ENCODE peak calls at places on chromosome 10, in four cellular contexts. One of them, this sample, is unnamed.

GRCh38 chr10:62817120-62817762 is 1.1 kb upstream of the EGR2 start:
- DNase-seq in GM12878: no peak
- DNase-seq in H1: no peak
- DNase-seq in K562: peak
- DNase-seq in this sample: no peak

GRCh38 chr10:102480396-102480795 is 22.1 kb downstream of the ACTR1A start:
- DNase-seq in GM12878: no peak
- DNase-seq in H1: no peak
- DNase-seq in K562: no peak
- DNase-seq in this sample: no peak

GRCh38 chr10:100009283-100009792 is 409 bp downstream of the DNMBP start:
- DNase-seq in GM12878: no peak
- DNase-seq in H1: no peak
- DNase-seq in K562: peak
- DNase-seq in this sample: no peak

GRCh38 chr10:110081914-110082313 is 74.1 kb downstream of the ADD3 start:
- DNase-seq in GM12878: no peak
- DNase-seq in H1: no peak
- DNase-seq in K562: peak
- DNase-seq in this sample: no peak

GRCh38 chr10:15725603-15726002 is 5.9 kb upstream of the ITGA8 start:
- DNase-seq in GM12878: no peak
- DNase-seq in H1: no peak
- DNase-seq in K562: peak
- DNase-seq in this sample: no peak

GRCh38 chr10:132643709-132644543 is 106.3 kb downstream of the INPP5A start:
- DNase-seq in GM12878: no peak
- DNase-seq in H1: no peak
- DNase-seq in K562: no peak
- DNase-seq in this sample: peak

GRCh38 chr10:63105811-63106755 is 27.0 kb upstream of the NRBF2 start:
- DNase-seq in GM12878: no peak
- DNase-seq in H1: peak
- DNase-seq in K562: peak
- DNase-seq in this sample: no peak

GRCh38 chr10:116255931-116256748 is 16.9 kb downstream of the GFRA1 start:
- DNase-seq in GM12878: no peak
- DNase-seq in H1: no peak
- DNase-seq in K562: no peak
- DNase-seq in this sample: no peak

GRCh38 chr10:104259999-104260774 is 5.5 kb downstream of the GSTO1 start:
- DNase-seq in GM12878: no peak
- DNase-seq in H1: no peak
- DNase-seq in K562: peak
- DNase-seq in this sample: no peak

GRCh38 chr10:110326351-110327032 is 21.8 kb upstream of the SMNDC1 start:
- DNase-seq in GM12878: peak
- DNase-seq in H1: no peak
- DNase-seq in K562: no peak
- DNase-seq in this sample: no peak

GRCh38 chr10:71437537-71438058 is 40.9 kb downstream of the CDH23 start:
- DNase-seq in GM12878: no peak
- DNase-seq in H1: no peak
- DNase-seq in K562: no peak
- DNase-seq in this sample: no peak

GRCh38 chr10:130969700-130970099 is 341.8 kb downstream of the TCERG1L start:
- DNase-seq in GM12878: no peak
- DNase-seq in H1: no peak
- DNase-seq in K562: no peak
- DNase-seq in this sample: no peak

GRCh38 chr10:7397636-7398035 is 13.2 kb downstream of the SFMBT2 start:
- DNase-seq in GM12878: no peak
- DNase-seq in H1: no peak
- DNase-seq in K562: no peak
- DNase-seq in this sample: no peak

GRCh38 chr10:122057841-122058240 is 68.9 kb downstream of the TACC2 start:
- DNase-seq in GM12878: no peak
- DNase-seq in H1: no peak
- DNase-seq in K562: no peak
- DNase-seq in this sample: no peak

GRCh38 chr10:63627881-63628296 is 106.7 kb downstream of the REEP3 start:
- DNase-seq in GM12878: no peak
- DNase-seq in H1: no peak
- DNase-seq in K562: no peak
- DNase-seq in this sample: no peak

GRCh38 chr10:82160291-82160690 is 285.3 kb downstream of the NRG3 start:
- DNase-seq in GM12878: no peak
- DNase-seq in H1: no peak
- DNase-seq in K562: no peak
- DNase-seq in this sample: no peak

GRCh38 chr10:47303105-47303504 is 3.1 kb downstream of the GDF10 start:
- DNase-seq in GM12878: no peak
- DNase-seq in H1: no peak
- DNase-seq in K562: no peak
- DNase-seq in this sample: no peak

GRCh38 chr10:8731415-8732110 is 677.1 kb downstream of the GATA3 start:
- DNase-seq in GM12878: no peak
- DNase-seq in H1: no peak
- DNase-seq in K562: no peak
- DNase-seq in this sample: no peak

GRCh38 chr10:133357293-133358151 is at the start of gene FUOM:
- DNase-seq in GM12878: no peak
- DNase-seq in H1: peak
- DNase-seq in K562: peak
- DNase-seq in this sample: peak

GRCh38 chr10:93062499-93063216 is 2.1 kb downstream of the CYP26C1 start:
- DNase-seq in GM12878: no peak
- DNase-seq in H1: no peak
- DNase-seq in K562: no peak
- DNase-seq in this sample: peak

GRCh38 chr10:74096777-74097176 is 53.9 kb downstream of the AP3M1 start:
- DNase-seq in GM12878: peak
- DNase-seq in H1: no peak
- DNase-seq in K562: no peak
- DNase-seq in this sample: no peak

GRCh38 chr10:132851451-132851850 is 65.5 kb upstream of the NKX6-2 start:
- DNase-seq in GM12878: no peak
- DNase-seq in H1: no peak
- DNase-seq in K562: no peak
- DNase-seq in this sample: no peak

GRCh38 chr10:35005868-35006267 is 84.3 kb downstream of the CUL2 start:
- DNase-seq in GM12878: no peak
- DNase-seq in H1: no peak
- DNase-seq in K562: peak
- DNase-seq in this sample: no peak

GRCh38 chr10:63722537-63722936 is 201.3 kb downstream of the REEP3 start:
- DNase-seq in GM12878: no peak
- DNase-seq in H1: no peak
- DNase-seq in K562: no peak
- DNase-seq in this sample: no peak

GRCh38 chr10:125093199-125093841 is 67.0 kb downstream of the CTBP2 start:
- DNase-seq in GM12878: no peak
- DNase-seq in H1: no peak
- DNase-seq in K562: no peak
- DNase-seq in this sample: no peak

GRCh38 chr10:103546401-103546800 is 52.9 kb downstream of the NEURL1 start:
- DNase-seq in GM12878: no peak
- DNase-seq in H1: no peak
- DNase-seq in K562: no peak
- DNase-seq in this sample: no peak

DNA sequence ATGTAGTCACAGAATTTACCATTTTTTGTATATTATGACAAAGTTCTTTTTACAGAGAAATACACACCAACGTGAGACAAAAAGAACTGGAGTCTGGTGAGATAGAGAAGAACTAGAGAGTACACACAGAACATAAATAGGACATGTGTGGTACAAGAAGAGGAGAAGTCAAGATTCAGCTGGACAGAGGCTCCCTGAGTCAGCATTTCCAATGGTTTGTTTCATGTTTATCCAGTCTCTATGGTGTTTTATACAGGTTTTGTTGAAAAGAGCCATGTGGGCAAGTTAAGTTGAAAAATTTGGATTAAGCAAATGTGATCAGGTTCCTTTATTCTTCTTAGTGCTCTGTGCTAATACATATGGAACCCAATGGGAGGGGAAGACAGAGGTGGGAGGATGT is 105.5 kb upstream of the AKR1E2 start:
- DNase-seq in GM12878: no peak
- DNase-seq in H1: no peak
- DNase-seq in K562: no peak
- DNase-seq in this sample: no peak
- TF ChIP-seq MAX in GM12878: no peak
- TF ChIP-seq MAX in H1: no peak
- TF ChIP-seq MAX in K562: no peak
- TF ChIP-seq MAX in this sample: no peak

DNA sequence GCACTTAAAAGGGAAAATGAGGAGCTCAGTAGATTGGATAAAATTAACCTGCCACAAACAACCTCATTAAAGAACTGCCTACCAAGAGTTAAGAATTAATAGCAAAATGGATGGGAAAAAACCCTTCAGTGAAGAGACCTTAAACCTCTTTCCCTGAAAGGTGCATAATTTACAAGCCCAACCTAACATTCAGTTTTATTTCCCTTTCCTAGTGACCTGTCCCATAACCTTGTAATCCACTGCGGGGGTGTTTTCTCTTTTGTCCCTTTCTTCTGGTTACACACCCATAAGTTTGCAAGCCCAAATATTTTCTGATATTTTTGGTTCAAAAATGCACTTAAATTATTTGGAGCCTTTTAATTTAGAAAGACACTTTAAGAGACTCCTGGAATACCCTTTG is 21.9 kb downstream of the SKIDA1 start:
- DNase-seq in GM12878: no peak
- DNase-seq in H1: no peak
- DNase-seq in K562: no peak
- DNase-seq in this sample: no peak
- TF ChIP-seq ATF2 in GM12878: no peak
- TF ChIP-seq ATF2 in H1: no peak
- TF ChIP-seq ATF2 in K562: no peak
- TF ChIP-seq ATF2 in this sample: no peak

GRCh38 chr10:10803273-10803672 is 214.4 kb upstream of the CELF2 start:
- DNase-seq in GM12878: no peak
- DNase-seq in H1: no peak
- DNase-seq in K562: no peak
- DNase-seq in this sample: no peak
- TF ChIP-seq MAX in GM12878: no peak
- TF ChIP-seq MAX in H1: no peak
- TF ChIP-seq MAX in K562: no peak
- TF ChIP-seq MAX in this sample: no peak

DNA sequence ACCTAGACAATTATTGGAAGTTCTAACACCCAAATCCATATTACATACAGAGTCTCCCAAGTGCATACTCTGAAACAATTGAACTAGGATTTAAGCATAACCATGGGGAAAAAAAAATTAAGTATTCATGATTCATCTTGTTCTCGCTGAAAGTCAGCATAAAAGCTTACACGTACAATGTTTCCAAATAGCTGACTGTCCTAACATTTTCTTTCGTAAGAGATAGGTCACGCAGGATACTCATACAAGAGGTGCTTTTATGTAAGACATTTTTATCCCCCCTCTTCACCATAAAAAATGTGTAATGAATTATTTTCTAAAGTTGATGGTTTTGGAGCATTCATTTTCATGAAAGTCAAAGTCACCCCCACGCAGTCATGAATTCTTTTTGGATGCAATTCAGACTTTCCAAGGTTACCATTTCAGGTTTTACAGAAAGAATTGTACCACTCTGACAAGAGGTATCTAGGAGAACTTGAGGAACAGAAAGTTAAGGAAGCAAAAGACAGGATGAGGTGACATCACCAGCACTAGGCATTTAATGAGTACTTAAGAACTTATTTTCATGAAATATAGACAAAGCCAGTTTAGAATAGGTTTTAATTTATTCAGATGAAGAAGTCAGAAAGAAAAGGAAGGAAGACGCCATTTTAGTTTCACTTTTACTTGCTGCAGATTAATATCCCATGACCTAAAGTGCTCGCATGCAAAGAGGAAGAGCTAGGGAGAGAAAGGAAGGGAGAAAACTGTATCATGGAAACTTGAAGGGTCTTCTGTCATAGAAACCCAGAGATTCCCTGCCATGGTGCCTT is 55.8 kb downstream of the TMEM26 start:
- DNase-seq in GM12878: no peak
- DNase-seq in H1: no peak
- DNase-seq in K562: peak
- DNase-seq in this sample: no peak
- TF ChIP-seq ATF2 in GM12878: no peak
- TF ChIP-seq ATF2 in H1: no peak
- TF ChIP-seq ATF2 in K562: no peak
- TF ChIP-seq ATF2 in this sample: no peak

GRCh38 chr10:16773334-16773733 is 43.9 kb downstream of the RSU1 start:
- DNase-seq in GM12878: no peak
- DNase-seq in H1: no peak
- DNase-seq in K562: no peak
- DNase-seq in this sample: no peak

GRCh38 chr10:16777473-16778370 is 39.5 kb downstream of the RSU1 start:
- DNase-seq in GM12878: no peak
- DNase-seq in H1: no peak
- DNase-seq in K562: peak
- DNase-seq in this sample: no peak

GRCh38 chr10:16779375-16779774 is 37.8 kb downstream of the RSU1 start:
- DNase-seq in GM12878: no peak
- DNase-seq in H1: no peak
- DNase-seq in K562: no peak
- DNase-seq in this sample: no peak

GRCh38 chr10:16780338-16780880 is 36.8 kb downstream of the RSU1 start:
- DNase-seq in GM12878: no peak
- DNase-seq in H1: no peak
- DNase-seq in K562: no peak
- DNase-seq in this sample: no peak

DNA sequence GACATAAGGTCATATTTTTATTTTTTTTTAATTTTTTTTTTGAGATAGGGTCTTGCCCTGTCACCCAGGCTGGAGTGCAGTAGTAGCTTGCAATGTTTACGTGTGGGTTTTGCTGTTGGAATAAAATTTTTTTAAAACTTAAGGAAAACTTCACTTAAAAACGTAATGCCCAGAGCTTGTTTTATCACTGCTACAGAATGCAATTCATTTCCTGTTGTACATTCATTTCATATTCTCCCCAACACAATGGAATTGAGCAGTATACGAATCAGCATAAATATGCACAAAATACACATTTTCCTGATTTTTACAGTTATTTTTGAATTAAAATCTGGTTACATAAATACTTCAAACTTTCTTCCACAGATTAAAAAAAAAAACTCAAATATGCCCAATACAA is 40.3 kb downstream of the RSU1 start:
- DNase-seq in GM12878: no peak
- DNase-seq in H1: no peak
- DNase-seq in K562: no peak
- DNase-seq in this sample: no peak
- TF ChIP-seq MAX in GM12878: no peak
- TF ChIP-seq MAX in H1: no peak
- TF ChIP-seq MAX in K562: no peak
- TF ChIP-seq MAX in this sample: no peak

GRCh38 chr10:13527864-13528137 is 1.0 kb downstream of the BEND7 start:
- DNase-seq in GM12878: no peak
- DNase-seq in H1: no peak
- DNase-seq in K562: no peak
- DNase-seq in this sample: no peak
- TF ChIP-seq ATF2 in GM12878: no peak
- TF ChIP-seq ATF2 in H1: no peak
- TF ChIP-seq ATF2 in K562: no peak
- TF ChIP-seq ATF2 in this sample: no peak

GRCh38 chr10:4102802-4103344 is 317.9 kb upstream of the KLF6 start:
- DNase-seq in GM12878: no peak
- DNase-seq in H1: no peak
- DNase-seq in K562: no peak
- DNase-seq in this sample: no peak
- TF ChIP-seq MAX in GM12878: no peak
- TF ChIP-seq MAX in H1: no peak
- TF ChIP-seq MAX in K562: no peak
- TF ChIP-seq MAX in this sample: no peak